ENCODE peak calls at places on chromosome 9, in nine cellular contexts. L, Z, J, Y, U, O, C, T and M are unnamed samples.

GRCh38 chr9:126386814-126387213 is 60.2 kb downstream of the MVB12B start:
- DNase-seq in O (no peak), L (no peak), Y (no peak), J (no peak), C (no peak), Z (no peak), U (no peak), T (no peak), M (no peak)

GRCh38 chr9:92196909-92197308 is 81.7 kb upstream of the SPTLC1 start:
- DNase-seq in Z (no peak), T (peak), O (no peak), U (peak), Y (no peak), L (no peak), C (no peak), J (no peak), M (no peak)

GRCh38 chr9:83511051-83511450 is 27.1 kb downstream of the FRMD3 start:
- DNase-seq in J (no peak), Z (no peak), T (peak), O (no peak), Y (no peak), L (no peak), C (no peak), U (no peak), M (no peak)

GRCh38 chr9:131661954-131662621 is 77.8 kb downstream of the RAPGEF1 start:
- DNase-seq in T (no peak), Y (no peak), L (peak), Z (peak), U (no peak), O (no peak), J (no peak), C (no peak), M (peak)

GRCh38 chr9:101791938-101792337 is 53.5 kb upstream of the GRIN3A start:
- DNase-seq in C (no peak), Z (no peak), Y (no peak), L (no peak), T (peak), O (no peak), J (no peak), U (peak), M (no peak)

GRCh38 chr9:130741831-130742449 is 48.4 kb downstream of the EXOSC2 start:
- DNase-seq in C (no peak), T (peak), O (no peak), Y (no peak), J (no peak), U (peak), L (no peak), Z (no peak), M (no peak)

GRCh38 chr9:130172161-130172857 is at the start of gene NCS1:
- DNase-seq in C (peak), L (peak), T (peak), U (peak), Z (peak), O (peak), J (peak), Y (peak), M (peak)

GRCh38 chr9:116516456-116516855 is 170.6 kb upstream of the TRIM32 start:
- DNase-seq in L (no peak), Z (no peak), T (no peak), Y (no peak), U (no peak), C (no peak), J (no peak), O (no peak), M (no peak)

GRCh38 chr9:35863583-35863982 is 6.6 kb downstream of the OR13J1 start:
- DNase-seq in O (peak), Z (no peak), Y (no peak), T (no peak), J (no peak), U (peak), L (peak), C (no peak), M (no peak)

GRCh38 chr9:92974161-92974661 is 26.9 kb downstream of the FGD3 start:
- DNase-seq in T (no peak), U (no peak), Z (no peak), L (no peak), J (no peak), Y (no peak), O (peak), C (no peak), M (no peak)

GRCh38 chr9:21060919-21061561 is 16.7 kb downstream of the IFNB1 start:
- DNase-seq in Y (no peak), J (no peak), T (no peak), C (no peak), U (peak), L (no peak), O (no peak), Z (no peak), M (no peak)

GRCh38 chr9:129628709-129629108 is 2.7 kb downstream of the NTMT1 start:
- DNase-seq in L (no peak), U (no peak), O (no peak), J (no peak), T (no peak), C (no peak), Y (no peak), Z (no peak), M (no peak)

GRCh38 chr9:129486496-129487306 is 134.2 kb downstream of the C9orf50 start:
- DNase-seq in Y (no peak), L (no peak), Z (no peak), J (peak), C (peak), O (peak), U (no peak), T (no peak), M (no peak)

GRCh38 chr9:116756995-116757394 is 69.9 kb downstream of the TRIM32 start:
- DNase-seq in U (no peak), J (no peak), C (no peak), T (no peak), O (no peak), Y (no peak), L (no peak), Z (no peak), M (no peak)

GRCh38 chr9:97563458-97564135 is 62.1 kb downstream of the TMOD1 start:
- DNase-seq in O (no peak), Z (no peak), T (no peak), C (no peak), L (peak), J (no peak), Y (no peak), U (no peak), M (no peak)

GRCh38 chr9:21559402-21560280 is 77.5 kb upstream of the IFNE start:
- DNase-seq in L (peak), O (peak), Y (peak), U (no peak), J (no peak), Z (peak), C (no peak), T (peak), M (peak)

GRCh38 chr9:112618385-112619001 is 99.4 kb downstream of the INIP start:
- DNase-seq in L (no peak), O (no peak), Z (no peak), J (no peak), Y (no peak), T (no peak), C (no peak), U (no peak), M (no peak)

GRCh38 chr9:112348993-112349333 is 15.5 kb upstream of the PTBP3 start:
- DNase-seq in L (no peak), O (no peak), J (no peak), Y (no peak), T (no peak), C (no peak), U (no peak), Z (no peak), M (no peak)

GRCh38 chr9:130239363-130239695 is 26.2 kb upstream of the HMCN2 start:
- DNase-seq in J (no peak), Y (no peak), O (no peak), U (no peak), L (no peak), Z (no peak), T (no peak), C (no peak), M (no peak)

GRCh38 chr9:34405719-34406118 is 29.0 kb upstream of the MYORG start:
- DNase-seq in Z (no peak), J (no peak), O (no peak), U (no peak), Y (no peak), T (no peak), C (no peak), L (no peak), M (no peak)

GRCh38 chr9:98610711-98611110 is 98.0 kb downstream of the GABBR2 start:
- DNase-seq in Z (no peak), O (no peak), T (no peak), U (no peak), L (no peak), J (no peak), Y (no peak), C (no peak), M (no peak)

GRCh38 chr9:133759946-133760345 is 21.8 kb upstream of the SARDH start:
- DNase-seq in T (no peak), Y (no peak), J (no peak), U (no peak), Z (no peak), C (no peak), O (no peak), L (peak), M (no peak)

GRCh38 chr9:88852794-88853193 is 138.5 kb upstream of the S1PR3 start:
- DNase-seq in J (no peak), Z (no peak), U (peak), C (no peak), O (peak), Y (no peak), L (no peak), T (peak), M (no peak)

GRCh38 chr9:135471751-135472640 is 7.6 kb upstream of the PPP1R26 start:
- DNase-seq in Z (no peak), Y (no peak), L (no peak), C (no peak), T (no peak), U (no peak), O (no peak), J (no peak), M (no peak)

GRCh38 chr9:134659688-134660131 is 18.1 kb downstream of the COL5A1 start:
- DNase-seq in C (no peak), T (no peak), J (no peak), L (no peak), U (no peak), Y (no peak), Z (no peak), O (no peak), M (no peak)

GRCh38 chr9:121286973-121287721 is 19.2 kb downstream of the GSN start:
- DNase-seq in U (peak), L (no peak), Y (peak), O (peak), T (peak), C (peak), Z (no peak), J (peak), M (no peak)

GRCh38 chr9:16532272-16532671 is 338.2 kb downstream of the BNC2 start:
- DNase-seq in T (no peak), Y (no peak), Z (no peak), C (no peak), U (no peak), J (no peak), L (no peak), O (no peak), M (no peak)

GRCh38 chr9:127229691-127230417 is 34.7 kb upstream of the GARNL3 start:
- DNase-seq in Z (no peak), O (no peak), T (no peak), L (no peak), Y (no peak), J (no peak), C (no peak), U (no peak), M (no peak)

GRCh38 chr9:121596515-121596914 is 54.9 kb upstream of the DAB2IP start:
- DNase-seq in L (no peak), Z (no peak), J (no peak), U (no peak), C (no peak), T (no peak), Y (no peak), O (no peak), M (no peak)

GRCh38 chr9:113540466-113540865 is 76.9 kb downstream of the RGS3 start:
- DNase-seq in O (no peak), T (no peak), Y (no peak), U (no peak), Z (no peak), C (peak), J (no peak), L (no peak), M (no peak)

GRCh38 chr9:13296972-13297371 is 17.5 kb upstream of the MPDZ start:
- DNase-seq in U (no peak), L (no peak), T (no peak), C (no peak), J (no peak), Z (no peak), O (no peak), Y (no peak), M (no peak)

GRCh38 chr9:100600511-100601079 is 22.7 kb downstream of the CAVIN4 start:
- DNase-seq in Y (no peak), L (no peak), O (no peak), C (no peak), T (no peak), Z (no peak), U (no peak), J (no peak), M (no peak)

GRCh38 chr9:119951090-119951489 is 581.9 kb upstream of the BRINP1 start:
- DNase-seq in U (no peak), L (no peak), Y (no peak), O (no peak), J (no peak), Z (no peak), T (no peak), C (no peak), M (no peak)

GRCh38 chr9:6054280-6055099 is 39.1 kb upstream of the RANBP6 start:
- DNase-seq in U (peak), J (peak), C (peak), T (peak), O (no peak), L (peak), Y (no peak), Z (peak), M (peak)

GRCh38 chr9:70260606-70261005 is 1.8 kb downstream of the SMC5 start:
- DNase-seq in T (no peak), L (no peak), C (no peak), U (no peak), Y (no peak), Z (no peak), J (no peak), O (no peak), M (no peak)

GRCh38 chr9:69104830-69105527 is 69.1 kb upstream of the TJP2 start:
- DNase-seq in L (no peak), Z (no peak), J (no peak), Y (no peak), O (peak), C (peak), U (no peak), T (peak), M (no peak)

GRCh38 chr9:92247296-92247695 is 46.2 kb downstream of the IARS1 start:
- DNase-seq in Y (no peak), C (no peak), Z (no peak), T (no peak), U (no peak), L (no peak), O (no peak), J (no peak), M (no peak)

GRCh38 chr9:124899845-124900244 is 37.9 kb downstream of the ARPC5L start:
- DNase-seq in C (no peak), Z (no peak), T (peak), O (no peak), J (no peak), Y (no peak), L (no peak), U (no peak), M (no peak)

GRCh38 chr9:34084562-34084961 is 35.9 kb upstream of the UBAP2 start:
- DNase-seq in J (peak), U (no peak), T (no peak), C (no peak), L (no peak), Y (peak), Z (no peak), O (no peak), M (no peak)